ENCODE peak calls at places on chromosomes 4 and X, in six cellular contexts. K is thyroid gland, A is endothelial cell of umbilical vein, Z is cardiac muscle cell, Q is left lung, O is uterus. F is an unnamed sample. For H3K36me3, the result is how much of the 10 kb centered on the place peaks cover.

GRCh38 chrX:2351999-2352995 is 148.5 kb downstream of the DHRSX start:
- DNase-seq in K (no peak), A (peak), Z (peak), Q (no peak), O (no peak), F (peak)

GRCh38 chr4:72209600-72209999 is 177.8 kb downstream of the NPFFR2 start:
- DNase-seq in K (no peak), A (no peak), Z (no peak), Q (no peak), O (no peak), F (peak)

GRCh38 chrX:44267116-44267515 is 76.4 kb downstream of the EFHC2 start:
- DNase-seq in K (no peak), A (no peak), Z (no peak), Q (no peak), O (no peak), F (peak)

GRCh38 chr4:6008766-6009385 is 9.4 kb downstream of the C4orf50 start:
- DNase-seq in K (no peak), A (no peak), Z (no peak), Q (peak), O (no peak), F (no peak)

GRCh38 chrX:44223150-44223549 is 120.3 kb downstream of the EFHC2 start:
- DNase-seq in K (peak), A (peak), Z (peak), Q (no peak), O (no peak), F (peak)

GRCh38 chrX:71292669-71293379 is 8.7 kb upstream of the ITGB1BP2 start:
- DNase-seq in K (no peak), A (no peak), Z (no peak), Q (no peak), O (no peak), F (peak)

GRCh38 chr4:110508827-110509446 is 33.0 kb downstream of the ENPEP start:
- DNase-seq in K (no peak), A (peak), Z (peak), Q (no peak), O (no peak), F (peak)

GRCh38 chr4:127686656-127687055 is 43.5 kb upstream of the SLC25A31 start:
- DNase-seq in K (no peak), A (peak), Z (peak), Q (no peak), O (no peak), F (peak)

GRCh38 chr4:110793381-110793801 is 170.5 kb upstream of the PITX2 start:
- DNase-seq in K (no peak), A (no peak), Z (peak), Q (no peak), O (no peak), F (no peak)

GRCh38 chr4:184238072-184238743 is 20.5 kb upstream of the ENPP6 start:
- DNase-seq in K (no peak), A (no peak), Z (no peak), Q (no peak), O (no peak), F (no peak)

GRCh38 chrX:43718546-43718945 is 62.4 kb downstream of the MAOA start:
- DNase-seq in K (no peak), A (no peak), Z (no peak), Q (no peak), O (no peak), F (no peak)

GRCh38 chr4:186685744-186686143 is 37.9 kb downstream of the FAT1 start:
- DNase-seq in K (no peak), A (no peak), Z (peak), Q (no peak), O (no peak), F (peak)

GRCh38 chr4:142480244-142480643 is 365.9 kb downstream of the INPP4B start:
- DNase-seq in K (no peak), A (peak), Z (peak), Q (no peak), O (no peak), F (peak)

GRCh38 chr4:61511716-61512488 is 311.8 kb downstream of the ADGRL3 start:
- DNase-seq in K (no peak), A (peak), Z (peak), Q (no peak), O (no peak), F (peak)

GRCh38 chrX:22338740-22339139 is 66.0 kb downstream of the CBLL2 start:
- DNase-seq in K (no peak), A (no peak), Z (no peak), Q (no peak), O (no peak), F (no peak)

GRCh38 chrX:112368371-112368770 is 285.8 kb upstream of the TRPC5 start:
- DNase-seq in K (no peak), A (no peak), Z (no peak), Q (no peak), O (no peak), F (no peak)

GRCh38 chrX:117752745-117753144 is 363.9 kb downstream of the KLHL13 start:
- DNase-seq in K (no peak), A (no peak), Z (no peak), Q (no peak), O (no peak), F (no peak)

GRCh38 chr4:124867551-124867950 is 155.0 kb upstream of the ANKRD50 start:
- DNase-seq in K (no peak), A (no peak), Z (no peak), Q (no peak), O (no peak), F (peak)

GRCh38 chrX:2676794-2677675 is 14.1 kb upstream of the CD99 start:
- DNase-seq in K (no peak), A (no peak), Z (peak), Q (no peak), O (no peak), F (peak)

GRCh38 chr4:70688795-70689231 is 481 bp downstream of the UTP3 start:
- DNase-seq in K (no peak), A (no peak), Z (no peak), Q (no peak), O (no peak), F (no peak)

GRCh38 chr4:38914859-38915258 is 47.3 kb downstream of the FAM114A1 start:
- DNase-seq in K (peak), A (no peak), Z (no peak), Q (no peak), O (no peak), F (no peak)

GRCh38 chrX:140709421-140709846 is at the start of gene LINC00632:
- DNase-seq in K (no peak), A (no peak), Z (no peak), Q (no peak), O (no peak), F (no peak)

GRCh38 chr4:172546782-172547181 is 621.8 kb upstream of the GALNT7 start:
- DNase-seq in K (no peak), A (no peak), Z (no peak), Q (no peak), O (no peak), F (no peak)

GRCh38 chrX:115017455-115017854 is at the start of gene IL13RA2:
- DNase-seq in K (no peak), A (peak), Z (no peak), Q (no peak), O (no peak), F (no peak)

GRCh38 chr4:128635141-128635911 is 174.2 kb upstream of the JADE1 start:
- DNase-seq in K (peak), A (no peak), Z (peak), Q (peak), O (no peak), F (peak)

GRCh38 chrX:7254144-7254543 is 106.2 kb upstream of the PUDP start:
- DNase-seq in K (no peak), A (no peak), Z (no peak), Q (no peak), O (no peak), F (no peak)

GRCh38 chrX:124720532-124720931 is 374.2 kb downstream of the SH2D1A start:
- DNase-seq in K (no peak), A (no peak), Z (no peak), Q (no peak), O (no peak), F (peak)

GRCh38 chrX:50169717-50170116 is 31.1 kb downstream of the AKAP4 start:
- DNase-seq in K (no peak), A (no peak), Z (no peak), Q (no peak), O (no peak), F (no peak)

GRCh38 chr4:69999420-69999819 is 3.7 kb downstream of the STATH start:
- DNase-seq in K (no peak), A (peak), Z (peak), Q (no peak), O (no peak), F (peak)

GRCh38 chr4:151287409-151287808 is 10.4 kb downstream of the PRSS48 start:
- DNase-seq in K (no peak), A (peak), Z (no peak), Q (no peak), O (no peak), F (no peak)

GRCh38 chr4:6493668-6494304 is 21.4 kb upstream of the PPP2R2C start:
- DNase-seq in K (no peak), A (no peak), Z (peak), Q (no peak), O (no peak), F (peak)

GRCh38 chr4:54566608-54567007 is 91.1 kb upstream of the KIT start:
- DNase-seq in K (no peak), A (no peak), Z (no peak), Q (no peak), O (no peak), F (no peak)

GRCh38 chr4:98568896-98569663 is 89.3 kb downstream of the TSPAN5 start:
- DNase-seq in K (no peak), A (peak), Z (peak), Q (no peak), O (no peak), F (no peak)

GRCh38 chrX:2691543-2692220 is 587 bp downstream of the CD99 start:
- DNase-seq in K (peak), A (peak), Z (peak), Q (peak), O (peak), F (no peak)

GRCh38 chr4:183960021-183960420 is 54.9 kb downstream of the STOX2 start:
- DNase-seq in K (peak), A (no peak), Z (peak), Q (no peak), O (peak), F (peak)

GRCh38 chr4:3341760-3342159 is 48.9 kb downstream of the RGS12 start:
- DNase-seq in K (no peak), A (no peak), Z (no peak), Q (no peak), O (no peak), F (no peak)
- H3K4me3 ChIP-seq in K (no peak), A (no peak), Z (no peak), Q (no peak), O (no peak), F (no peak)

DNA sequence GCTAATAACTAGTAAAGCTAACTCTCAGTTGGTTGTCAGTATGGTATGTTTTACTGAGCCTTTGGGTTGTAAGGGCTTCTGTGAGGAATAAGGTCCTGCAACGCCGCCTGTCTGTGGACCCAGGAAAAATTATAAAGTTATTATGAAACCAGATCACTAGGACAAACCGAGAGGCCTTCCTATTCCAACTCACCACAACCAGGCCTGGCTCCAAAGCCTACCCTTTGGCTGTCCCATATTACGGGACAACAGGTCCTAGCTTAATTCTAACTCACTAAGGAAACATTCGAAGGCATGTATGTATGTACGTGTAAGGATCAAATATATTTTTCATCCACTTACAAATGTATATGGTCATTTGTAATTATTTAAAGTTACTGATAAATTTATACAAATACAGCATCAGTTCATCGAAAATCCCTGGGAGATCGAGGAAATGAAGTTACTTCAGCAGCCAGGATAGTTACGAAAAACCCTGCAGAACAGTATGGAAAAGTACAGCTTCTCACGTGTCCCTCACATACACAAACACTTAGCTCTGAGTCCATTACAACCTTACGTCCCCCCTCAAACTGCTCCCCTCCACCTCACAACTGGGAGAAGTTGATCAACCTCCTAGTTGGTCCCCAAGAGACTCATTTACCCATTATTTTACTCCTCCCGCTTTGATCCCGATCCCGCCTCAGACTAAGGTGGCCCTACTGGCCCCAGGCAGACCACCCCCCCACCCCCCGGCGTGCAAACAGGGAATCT is 1.2 kb downstream of the ANKRD17 start:
- DNase-seq in K (peak), A (peak), Z (peak), Q (peak), O (peak), F (peak)
- H3K36me3 ChIP-seq in K (under half), A (under half), Z (under half), Q (under half), O (under half), F (under half)

GRCh38 chrX:13646154-13646549 is 6.8 kb upstream of the TCEANC start:
- DNase-seq in K (peak), A (peak), Z (peak), Q (peak), O (peak), F (peak)
- TF ChIP-seq CTCF in K (peak), A (peak), Z (peak), Q (peak), O (peak), F (peak)

GRCh38 chr4:107037188-107037587 is 1.1 kb upstream of the DKK2 start:
- DNase-seq in K (peak), A (peak), Z (peak), Q (no peak), O (peak), F (peak)

GRCh38 chr4:107035711-107036601 is at the start of gene DKK2:
- DNase-seq in K (peak), A (peak), Z (peak), Q (no peak), O (peak), F (peak)

GRCh38 chr4:107034982-107035710 is 967 bp downstream of the DKK2 start:
- DNase-seq in K (peak), A (peak), Z (peak), Q (no peak), O (peak), F (no peak)

GRCh38 chr4:107036602-107037151 is 564 bp upstream of the DKK2 start:
- DNase-seq in K (no peak), A (peak), Z (no peak), Q (no peak), O (peak), F (no peak)

GRCh38 chr4:107034091-107034698 is 1.9 kb downstream of the DKK2 start:
- DNase-seq in K (peak), A (peak), Z (peak), Q (no peak), O (peak), F (no peak)
- H3K4me3 ChIP-seq in K (no peak), A (peak), Z (peak), Q (no peak), O (peak), F (no peak)

DNA sequence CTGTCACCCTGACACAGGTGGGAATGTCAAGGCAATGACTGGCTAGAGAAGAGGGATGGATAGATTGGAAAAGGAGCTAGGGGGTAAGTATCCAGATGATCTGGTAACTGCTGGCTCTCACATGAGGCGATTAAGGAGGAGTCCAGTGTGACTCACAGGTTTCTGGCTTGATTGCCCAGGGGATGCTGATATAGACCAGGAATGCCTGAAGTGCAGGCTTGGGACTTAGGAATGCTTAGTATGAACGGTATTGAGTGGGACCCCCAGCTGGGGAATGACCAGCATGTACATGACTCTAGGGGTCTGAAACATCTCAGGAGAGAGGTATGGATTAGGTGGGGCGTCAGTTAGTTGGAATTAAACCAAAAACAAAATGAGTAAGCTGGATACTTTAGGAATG is 65.8 kb upstream of the PRPS1 start:
- DNase-seq in K (peak), A (no peak), Z (peak), Q (no peak), O (no peak), F (peak)
- H3K36me3 ChIP-seq in K (under half), A (under half), Z (under half), Q (under half), O (under half), F (under half)

GRCh38 chr4:31692407-31692940 is 972.3 kb downstream of the PCDH7 start:
- DNase-seq in K (no peak), A (peak), Z (peak), Q (no peak), O (no peak), F (no peak)
- TF ChIP-seq CTCF in K (no peak), A (no peak), Z (peak), Q (no peak), O (no peak), F (no peak)

DNA sequence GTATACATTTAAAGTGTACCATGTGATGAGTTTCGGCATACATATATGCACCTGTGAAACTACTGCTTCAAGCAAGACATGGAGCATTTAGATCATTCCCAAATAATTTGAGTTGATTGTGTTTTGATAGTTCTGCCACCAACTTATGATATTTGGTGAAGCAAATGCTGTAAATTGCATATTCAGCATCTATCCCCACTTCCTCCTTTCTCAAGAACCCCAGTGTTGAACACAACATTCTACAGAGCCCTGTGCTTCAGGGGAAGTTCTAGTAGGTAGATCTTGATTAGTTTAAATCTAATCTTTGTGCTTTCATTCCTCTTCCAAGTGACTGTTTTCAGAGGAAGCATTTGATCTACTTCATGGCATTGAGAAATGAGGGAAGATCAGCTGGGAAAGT is 5.4 kb upstream of the SHROOM3 start:
- DNase-seq in K (no peak), A (no peak), Z (no peak), Q (no peak), O (no peak), F (no peak)
- H3K4me3 ChIP-seq in K (no peak), A (no peak), Z (no peak), Q (no peak), O (no peak), F (no peak)

DNA sequence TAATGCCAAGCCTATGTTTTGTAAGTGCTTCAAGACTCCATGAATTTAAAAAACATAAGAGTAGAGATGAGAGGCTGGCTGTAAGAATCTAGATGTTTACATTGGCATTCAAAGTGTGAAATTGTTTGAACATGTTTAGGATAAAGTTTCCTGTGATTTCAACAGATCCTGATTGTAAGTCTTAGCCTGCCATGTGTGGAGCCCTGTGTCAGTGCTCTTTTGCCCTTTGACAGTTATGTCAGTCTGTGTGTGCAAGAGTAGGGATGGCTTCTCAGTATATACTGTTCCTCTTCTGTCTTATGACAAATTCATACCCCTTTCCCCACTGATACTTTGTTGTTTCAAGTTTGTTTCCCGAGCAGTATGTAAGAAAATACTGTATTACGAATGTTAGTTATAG is 68.2 kb downstream of the USP9X start:
- DNase-seq in K (no peak), A (peak), Z (peak), Q (no peak), O (no peak), F (peak)
- H3K36me3 ChIP-seq in K (under half), A (under half), Z (half or more), Q (half or more), O (under half), F (under half)

DNA sequence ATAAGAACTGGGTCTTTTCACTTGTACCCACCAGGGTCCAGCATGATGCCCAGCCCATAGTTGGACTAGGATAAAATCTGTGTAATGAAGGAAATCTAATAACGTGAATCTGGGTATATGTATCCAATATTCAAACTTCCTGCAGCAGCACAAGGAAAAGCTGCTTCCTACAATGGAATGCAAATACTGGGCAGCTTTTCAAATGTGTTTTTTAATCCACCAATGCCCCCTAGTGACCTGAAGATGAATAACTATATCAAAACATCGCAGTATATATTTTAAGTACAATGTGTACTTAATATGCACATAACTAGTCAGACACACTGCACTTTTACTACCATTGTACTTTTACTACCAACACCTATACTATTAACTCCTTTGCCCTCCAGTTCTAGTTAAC is 5.3 kb downstream of the APOO start:
- DNase-seq in K (no peak), A (peak), Z (peak), Q (no peak), O (no peak), F (peak)
- TF ChIP-seq CTCF in K (peak), A (peak), Z (peak), Q (peak), O (peak), F (peak)